ENCODE peak calls at places on chromosomes 13 and 19, in four cellular contexts. W, L, N and X are unnamed samples.

GRCh38 chr13:110042253-110042652 is 255.9 kb upstream of the IRS2 start:
- DNase-seq in N (no peak), W (no peak), L (no peak), X (no peak)

GRCh38 chr13:28257305-28257704 is 119.0 kb downstream of the PAN3 start:
- DNase-seq in N (no peak), W (no peak), L (no peak), X (no peak)

GRCh38 chr13:113187905-113188595 is 20.4 kb downstream of the PCID2 start:
- DNase-seq in L (no peak), W (no peak), N (no peak), X (no peak)

GRCh38 chr13:92826197-92826596 is 400.4 kb upstream of the GPC6 start:
- DNase-seq in L (no peak), N (no peak), W (no peak), X (no peak)

GRCh38 chr13:97466782-97467181 is 32.8 kb downstream of the RAP2A start:
- DNase-seq in W (no peak), L (no peak), N (no peak), X (no peak)

GRCh38 chr19:6227941-6228325 is 51.8 kb downstream of the MLLT1 start:
- DNase-seq in L (no peak), W (no peak), N (no peak), X (no peak)

GRCh38 chr13:99386911-99387788 is 80.0 kb upstream of the GPR183 start:
- DNase-seq in L (no peak), W (no peak), N (peak), X (peak)

GRCh38 chr19:29810504-29810871 is 1.3 kb upstream of the CCNE1 start:
- DNase-seq in W (no peak), N (no peak), L (no peak), X (no peak)

GRCh38 chr13:101751488-101751887 is 299.0 kb downstream of the ITGBL1 start:
- DNase-seq in L (peak), W (peak), N (no peak), X (peak)

GRCh38 chr13:48783181-48783630 is 129.5 kb downstream of the CYSLTR2 start:
- DNase-seq in L (peak), W (no peak), N (no peak), X (peak)

GRCh38 chr19:17406039-17406886 is 833 bp upstream of the BST2 start:
- DNase-seq in L (no peak), N (no peak), W (no peak), X (no peak)

GRCh38 chr13:113001251-113002140 is 32.5 kb downstream of the MCF2L start:
- DNase-seq in L (no peak), W (peak), N (no peak), X (peak)

GRCh38 chr19:19578241-19578640 is 40.2 kb downstream of the CILP2 start:
- DNase-seq in N (no peak), W (no peak), L (no peak), X (no peak)

GRCh38 chr19:4352701-4353121 is 9.3 kb downstream of the MPND start:
- DNase-seq in W (no peak), L (no peak), N (peak), X (peak)

GRCh38 chr13:30367296-30367695 is 55.0 kb upstream of the UBE2L5 start:
- DNase-seq in W (no peak), N (no peak), L (no peak), X (no peak)

GRCh38 chr13:111957913-111958450 is 109.0 kb upstream of the SOX1 start:
- DNase-seq in N (no peak), L (no peak), W (no peak), X (no peak)

GRCh38 chr13:74087304-74087703 is 46.9 kb downstream of the KLF12 start:
- DNase-seq in L (no peak), N (no peak), W (no peak), X (no peak)

GRCh38 chr19:41998246-41999020 is 4.4 kb upstream of the ATP1A3 start:
- DNase-seq in W (no peak), N (peak), L (no peak), X (peak)

GRCh38 chr19:55692681-55693081 is 17.7 kb downstream of the EPN1 start:
- DNase-seq in L (no peak), W (no peak), N (no peak), X (no peak)

GRCh38 chr19:33329060-33329459 is 26.7 kb upstream of the CEBPA start:
- DNase-seq in L (no peak), W (no peak), N (no peak), X (no peak)

GRCh38 chr19:33064778-33065550 is at the start of gene RHPN2:
- DNase-seq in W (peak), N (peak), L (no peak), X (peak)